ENCODE peak calls at places on chromosomes 5 and 9, in five cellular contexts. F, K, E, M and H are unnamed samples.

GRCh38 chr5:19977069-19977468 is 10.9 kb downstream of the CDH18 start:
- DNase-seq in F (no peak), K (no peak), E (no peak), M (no peak), H (no peak)

GRCh38 chr5:1161108-1161831 is 40.1 kb upstream of the SLC6A19 start:
- DNase-seq in F (no peak), K (no peak), E (no peak), M (peak), H (no peak)

GRCh38 chr5:107431998-107432397 is 238.7 kb downstream of the EFNA5 start:
- DNase-seq in F (peak), K (peak), E (peak), M (peak), H (no peak)

GRCh38 chr9:109251080-109251775 is 69.6 kb downstream of the EPB41L4B start:
- DNase-seq in F (peak), K (peak), E (peak), M (peak), H (no peak)

GRCh38 chr9:88481933-88482332 is 53.0 kb upstream of the NXNL2 start:
- DNase-seq in F (no peak), K (no peak), E (no peak), M (no peak), H (no peak)

GRCh38 chr5:143114481-143114880 is 289.0 kb downstream of the NR3C1 start:
- DNase-seq in F (no peak), K (no peak), E (no peak), M (no peak), H (no peak)

GRCh38 chr5:862367-863243 is 11.8 kb upstream of the ZDHHC11 start:
- DNase-seq in F (peak), K (no peak), E (no peak), M (no peak), H (peak)

GRCh38 chr5:73654861-73655318 is 28.9 kb downstream of the ARHGEF28 start:
- DNase-seq in F (no peak), K (no peak), E (no peak), M (no peak), H (no peak)

GRCh38 chr5:34892414-34892813 is 22.9 kb downstream of the RAD1 start:
- DNase-seq in F (no peak), K (no peak), E (no peak), M (no peak), H (no peak)

GRCh38 chr9:16869961-16870605 is 387 bp downstream of the BNC2 start:
- DNase-seq in F (no peak), K (peak), E (peak), M (peak), H (no peak)

GRCh38 chr9:113589890-113590289 is 126.4 kb downstream of the RGS3 start:
- DNase-seq in F (peak), K (peak), E (no peak), M (peak), H (no peak)

GRCh38 chr5:107519900-107520354 is 150.8 kb downstream of the EFNA5 start:
- DNase-seq in F (peak), K (peak), E (peak), M (peak), H (no peak)

GRCh38 chr5:120504057-120504456 is 40.0 kb downstream of the PRR16 start:
- DNase-seq in F (peak), K (no peak), E (no peak), M (no peak), H (no peak)
- H3K4me3 ChIP-seq in F (no peak), K (no peak), E (no peak), M (no peak), H (no peak)

GRCh38 chr9:8183618-8184017 is 384.0 kb upstream of the DMAC1 start:
- DNase-seq in F (no peak), K (no peak), E (no peak), M (no peak), H (no peak)
- H3K4me3 ChIP-seq in F (no peak), K (no peak), E (no peak), M (no peak), H (no peak)

GRCh38 chr5:108793207-108793606 is 45.5 kb downstream of the FER start:
- DNase-seq in F (no peak), K (no peak), E (no peak), M (no peak), H (no peak)

GRCh38 chr5:108786806-108787483 is 39.2 kb downstream of the FER start:
- DNase-seq in F (no peak), K (no peak), E (no peak), M (no peak), H (no peak)

DNA sequence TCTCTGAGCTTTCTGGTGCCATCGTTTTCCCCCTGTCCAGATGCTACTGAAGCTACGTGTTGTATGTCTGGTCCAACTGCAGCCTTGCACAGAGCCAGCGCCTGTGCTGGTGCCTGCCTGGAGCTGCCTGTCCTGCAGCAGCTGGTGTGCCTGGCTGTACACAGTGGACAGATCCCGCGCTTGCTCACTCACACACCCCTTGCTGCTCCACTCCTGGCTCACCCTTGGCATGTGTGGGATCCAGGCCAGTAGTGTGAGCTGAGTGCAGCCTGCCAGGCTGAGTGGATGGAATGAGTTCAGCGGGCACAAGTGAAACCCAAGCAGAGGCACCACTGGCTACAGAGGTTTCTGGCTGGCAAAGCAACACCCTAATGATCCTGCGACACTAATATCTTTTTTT is 40.4 kb downstream of the FER start:
- DNase-seq in F (peak), K (no peak), E (no peak), M (no peak), H (no peak)
- H3K4me3 ChIP-seq in F (no peak), K (no peak), E (no peak), M (no peak), H (no peak)

DNA sequence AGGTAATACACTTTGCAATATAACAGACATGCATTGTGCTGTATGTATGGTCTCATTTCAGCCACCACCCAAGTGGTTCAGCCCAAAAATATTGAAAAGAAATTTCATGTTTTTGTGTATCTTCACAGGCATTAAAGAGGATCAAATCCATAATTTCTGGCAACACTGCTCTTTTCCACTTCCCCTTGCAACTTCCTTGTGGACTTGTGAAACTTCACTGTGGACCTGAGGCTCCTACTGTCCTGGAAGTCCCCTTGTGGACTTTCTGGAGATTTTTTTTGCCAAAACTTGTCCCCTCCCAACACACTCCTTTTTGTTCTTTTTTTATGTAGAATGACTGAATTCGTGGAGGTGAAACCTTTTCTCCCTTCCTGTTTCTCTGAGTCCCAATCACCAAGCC is 14.3 kb downstream of the OTULINL start:
- DNase-seq in F (no peak), K (no peak), E (no peak), M (no peak), H (no peak)
- H3K4me3 ChIP-seq in F (no peak), K (no peak), E (no peak), M (no peak), H (no peak)

DNA sequence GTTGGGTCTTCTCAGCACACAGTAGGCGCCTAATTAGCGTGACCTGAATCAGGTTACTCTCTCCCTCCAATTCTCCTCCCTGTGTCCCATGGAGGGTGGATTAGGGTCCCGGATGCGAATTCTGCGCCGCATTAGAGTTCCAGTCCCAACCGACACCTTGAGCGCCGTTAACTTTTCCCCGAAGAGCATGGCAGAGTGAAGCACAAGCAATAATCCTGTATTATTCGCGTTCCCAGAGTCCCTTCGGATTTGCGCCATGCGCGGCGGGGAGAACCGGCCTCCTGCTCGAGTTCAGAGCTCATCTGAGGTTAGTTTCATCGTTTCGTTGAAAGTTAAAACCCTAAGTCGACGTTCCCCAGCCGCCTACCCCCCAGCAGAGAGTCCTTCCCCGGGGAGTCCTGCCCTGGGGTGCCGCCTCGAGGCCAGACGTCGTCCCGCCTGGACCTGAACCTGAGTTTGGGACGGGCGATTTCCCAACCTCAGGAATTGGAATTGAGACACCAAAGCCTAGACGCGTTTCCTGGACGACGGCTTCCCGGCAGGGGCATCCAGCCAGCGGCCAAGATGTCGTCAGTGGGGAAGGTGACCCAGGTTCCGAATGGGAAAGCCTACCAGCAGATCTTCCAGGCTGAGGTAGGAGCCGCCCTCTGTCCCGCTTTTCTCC is at the start of gene CCDC180:
- DNase-seq in F (peak), K (peak), E (no peak), M (peak), H (peak)
- H3K4me3 ChIP-seq in F (peak), K (peak), E (peak), M (peak), H (peak)

GRCh38 chr5:6449465-6450158 is 953 bp downstream of the UBE2QL1 start:
- DNase-seq in F (no peak), K (no peak), E (no peak), M (no peak), H (no peak)
- H3K4me3 ChIP-seq in F (no peak), K (no peak), E (no peak), M (no peak), H (no peak)